ENCODE peak calls at places on chromosomes 6 and 20, in four cellular contexts. B is GM23338, Z is Peyer's patch, S is IMR-90. F is an unnamed sample.

GRCh38 chr20:32467506-32468312 is 109.6 kb downstream of the ASXL1 start:
- DNase-seq in B (no peak), Z (peak), S (no peak), F (no peak)

GRCh38 chr6:161273752-161274487 is at the start of gene AGPAT4:
- DNase-seq in B (peak), Z (peak), S (peak), F (peak)

GRCh38 chr6:166058064-166058739 is 109.4 kb downstream of the TBXT start:
- DNase-seq in B (no peak), Z (no peak), S (peak), F (peak)

GRCh38 chr20:57221916-57222630 is 44.4 kb downstream of the BMP7 start:
- DNase-seq in B (no peak), Z (peak), S (no peak), F (no peak)

GRCh38 chr6:19873031-19873430 is 35.9 kb downstream of the ID4 start:
- DNase-seq in B (peak), Z (no peak), S (no peak), F (no peak)

GRCh38 chr6:92110390-92110789 is 1309.0 kb downstream of the EPHA7 start:
- DNase-seq in B (no peak), Z (no peak), S (no peak), F (no peak)

GRCh38 chr6:33958208-33958862 is 154.5 kb upstream of the MLN start:
- DNase-seq in B (peak), Z (no peak), S (no peak), F (no peak)

GRCh38 chr6:3318226-3318625 is 59.5 kb downstream of the PSMG4 start:
- DNase-seq in B (no peak), Z (no peak), S (no peak), F (no peak)

GRCh38 chr6:42313038-42313437 is 95.4 kb upstream of the MRPS10 start:
- DNase-seq in B (no peak), Z (no peak), S (peak), F (peak)

GRCh38 chr20:35270021-35270902 is 7.7 kb downstream of the MMP24OS start:
- DNase-seq in B (no peak), Z (no peak), S (no peak), F (no peak)

GRCh38 chr6:163573503-163574179 is 159.1 kb downstream of the QKI start:
- DNase-seq in B (peak), Z (no peak), S (no peak), F (no peak)

GRCh38 chr6:73286752-73287151 is 23.8 kb upstream of the KHDC1 start:
- DNase-seq in B (no peak), Z (no peak), S (no peak), F (no peak)

GRCh38 chr6:118668761-118669411 is 17.5 kb upstream of the CEP85L start:
- DNase-seq in B (no peak), Z (no peak), S (peak), F (peak)

GRCh38 chr6:14921170-14921569 is 324.7 kb upstream of the JARID2 start:
- DNase-seq in B (peak), Z (no peak), S (peak), F (no peak)

GRCh38 chr20:36040571-36040970 is 72.2 kb downstream of the CNBD2 start:
- DNase-seq in B (no peak), Z (no peak), S (no peak), F (no peak)

GRCh38 chr20:62127799-62128198 is 5.5 kb downstream of the LSM14B start:
- DNase-seq in B (no peak), Z (no peak), S (no peak), F (no peak)

GRCh38 chr6:37372116-37372515 is 18.3 kb downstream of the RNF8 start:
- DNase-seq in B (no peak), Z (no peak), S (peak), F (peak)

GRCh38 chr20:12660918-12661317 is 347.9 kb upstream of the SPTLC3 start:
- DNase-seq in B (peak), Z (no peak), S (no peak), F (no peak)

GRCh38 chr6:29494131-29494530 is 6.4 kb upstream of the MAS1L start:
- DNase-seq in B (no peak), Z (no peak), S (no peak), F (no peak)

GRCh38 chr6:46901747-46902362 is 19.9 kb downstream of the ADGRF5 start:
- DNase-seq in B (no peak), Z (no peak), S (no peak), F (peak)

GRCh38 chr6:163146036-163146435 is 268.5 kb upstream of the QKI start:
- DNase-seq in B (no peak), Z (no peak), S (no peak), F (no peak)

GRCh38 chr6:33692078-33692759 is 19.3 kb downstream of the UQCC2 start:
- DNase-seq in B (peak), Z (no peak), S (no peak), F (no peak)

GRCh38 chr6:30826961-30827342 is 57.4 kb upstream of the DDR1 start:
- DNase-seq in B (no peak), Z (peak), S (no peak), F (peak)

GRCh38 chr20:32158943-32159660 is 48.4 kb downstream of the PLAGL2 start:
- DNase-seq in B (no peak), Z (no peak), S (no peak), F (peak)

GRCh38 chr6:107198631-107199416 is 83.5 kb upstream of the BEND3 start:
- DNase-seq in B (no peak), Z (no peak), S (no peak), F (no peak)

GRCh38 chr6:44921787-44922186 is 406.3 kb upstream of the RUNX2 start:
- DNase-seq in B (no peak), Z (no peak), S (no peak), F (no peak)

GRCh38 chr6:166515072-166515810 is 71.2 kb downstream of the RAMACL start:
- DNase-seq in B (no peak), Z (no peak), S (peak), F (peak)

GRCh38 chr6:90663873-90664272 is 77.0 kb upstream of the MAP3K7 start:
- DNase-seq in B (peak), Z (no peak), S (no peak), F (no peak)

GRCh38 chr6:35401514-35401913 is 50.6 kb upstream of the FANCE start:
- DNase-seq in B (no peak), Z (no peak), S (no peak), F (no peak)

GRCh38 chr6:35403544-35404442 is 48.3 kb upstream of the FANCE start:
- DNase-seq in B (no peak), Z (no peak), S (no peak), F (no peak)

GRCh38 chr6:35402856-35403191 is 49.3 kb upstream of the FANCE start:
- DNase-seq in B (no peak), Z (no peak), S (no peak), F (no peak)

GRCh38 chr6:35400901-35401311 is 51.2 kb upstream of the FANCE start:
- DNase-seq in B (no peak), Z (peak), S (peak), F (peak)

GRCh38 chr6:35402136-35402855 is 49.8 kb upstream of the FANCE start:
- DNase-seq in B (no peak), Z (no peak), S (no peak), F (no peak)
- TF ChIP-seq CTCF in B (no peak), Z (no peak), S (no peak), F (no peak)

GRCh38 chr20:2690718-2691117 is 1.9 kb upstream of the EBF4 start:
- DNase-seq in B (no peak), Z (no peak), S (no peak), F (no peak)

GRCh38 chr20:2691127-2691526 is 1.5 kb upstream of the EBF4 start:
- DNase-seq in B (no peak), Z (no peak), S (no peak), F (no peak)

GRCh38 chr20:2690213-2690612 is 2.4 kb upstream of the EBF4 start:
- DNase-seq in B (no peak), Z (no peak), S (no peak), F (no peak)

GRCh38 chr20:2687514-2687913 is 5.1 kb upstream of the EBF4 start:
- DNase-seq in B (no peak), Z (no peak), S (no peak), F (no peak)

GRCh38 chr20:2688041-2688591 is 4.5 kb upstream of the EBF4 start:
- DNase-seq in B (peak), Z (no peak), S (peak), F (peak)
- TF ChIP-seq CTCF in B (peak), Z (peak), S (peak), F (peak)

GRCh38 chr6:132746049-132746448 is 11.7 kb downstream of the VNN2 start:
- DNase-seq in B (no peak), Z (no peak), S (no peak), F (no peak)

GRCh38 chr6:132750455-132751248 is 7.1 kb downstream of the VNN2 start:
- DNase-seq in B (no peak), Z (no peak), S (no peak), F (no peak)

GRCh38 chr6:132751828-132752227 is 5.9 kb downstream of the VNN2 start:
- DNase-seq in B (no peak), Z (no peak), S (no peak), F (no peak)

GRCh38 chr6:132751306-132751705 is 6.4 kb downstream of the VNN2 start:
- DNase-seq in B (no peak), Z (no peak), S (no peak), F (no peak)

DNA sequence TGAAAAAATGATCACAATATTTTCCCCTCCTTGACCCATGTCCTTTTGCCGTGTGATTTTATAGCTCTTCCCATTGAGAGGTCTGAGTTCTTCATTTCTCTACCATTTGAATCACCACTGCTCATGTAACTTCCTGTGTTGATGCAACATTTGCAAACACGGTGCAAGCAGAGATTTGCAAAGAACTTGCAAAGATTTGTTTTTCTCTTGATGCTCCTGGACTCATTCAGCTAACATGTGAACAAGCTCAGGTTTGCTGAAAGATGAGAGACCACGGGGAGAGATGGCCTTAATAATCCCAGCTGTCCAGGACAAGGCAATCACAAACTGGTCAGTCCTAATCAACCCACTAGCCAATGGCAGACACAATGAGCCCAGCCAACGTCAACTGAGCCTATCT is 8.6 kb downstream of the VNN2 start:
- DNase-seq in B (no peak), Z (no peak), S (peak), F (peak)
- TF ChIP-seq CTCF in B (no peak), Z (no peak), S (no peak), F (no peak)

GRCh38 chr6:109787312-109787711 is 96.2 kb downstream of the FIG4 start:
- DNase-seq in B (no peak), Z (no peak), S (no peak), F (no peak)

GRCh38 chr6:109788687-109789086 is 97.6 kb downstream of the FIG4 start:
- DNase-seq in B (no peak), Z (no peak), S (no peak), F (peak)

GRCh38 chr6:109782401-109783046 is 91.4 kb downstream of the FIG4 start:
- DNase-seq in B (no peak), Z (no peak), S (peak), F (no peak)

GRCh38 chr6:109781001-109781400 is 89.9 kb downstream of the FIG4 start:
- DNase-seq in B (no peak), Z (no peak), S (no peak), F (no peak)

GRCh38 chr6:109783245-109783990 is 92.3 kb downstream of the FIG4 start:
- DNase-seq in B (peak), Z (no peak), S (peak), F (peak)
- TF ChIP-seq CTCF in B (peak), Z (peak), S (peak), F (peak)

GRCh38 chr6:36247691-36248090 is 22.2 kb upstream of the PNPLA1 start:
- DNase-seq in B (no peak), Z (no peak), S (peak), F (peak)

GRCh38 chr6:36246511-36247268 is 23.2 kb upstream of the PNPLA1 start:
- DNase-seq in B (no peak), Z (no peak), S (peak), F (peak)

GRCh38 chr6:36249010-36249409 is 20.9 kb upstream of the PNPLA1 start:
- DNase-seq in B (no peak), Z (no peak), S (peak), F (peak)

GRCh38 chr6:36252005-36252404 is 17.9 kb upstream of the PNPLA1 start:
- DNase-seq in B (no peak), Z (no peak), S (no peak), F (no peak)

GRCh38 chr6:36249536-36249935 is 20.3 kb upstream of the PNPLA1 start:
- DNase-seq in B (no peak), Z (no peak), S (peak), F (peak)
- TF ChIP-seq CTCF in B (no peak), Z (no peak), S (no peak), F (no peak)

GRCh38 chr6:7087066-7087465 is 20.7 kb upstream of the RREB1 start:
- DNase-seq in B (peak), Z (no peak), S (peak), F (peak)
- TF ChIP-seq CTCF in B (no peak), Z (peak), S (peak), F (peak)

F was measured in cardiac fibroblast.